ENCODE peak calls at places on chromosomes 3 and 15, in nine cellular contexts. X is activated T-helper 1 cell treated with Interleukin-2 at 50 U/mL for 16 hours; J is breast epithelium; T is left ventricle myocardium inferior; N is nucleus accumbens; E is activated effector memory CD4-positive, alpha-beta T cell treated with anti-CD3 and anti-CD28 coated beads, Interleukin-2, amount 50 U/mL, for 16 hours; D is amniotic stem cell; I is fibroblast of mammary gland; R is SW 1271. Y is an unnamed sample.
A peak's percentile ranks its signal among the peaks of the same experiment; 100 is the strongest.

GRCh38 chr3:13073976-13074375 is 747 bp upstream of the IQSEC1 start:
- DNase-seq in E (no peak), N (no peak), R (no peak), D (no peak), X (no peak), T (no peak), J (no peak), I (peak; percentile 5), Y (no peak)

GRCh38 chr3:169847896-169848295 is 21.8 kb downstream of the LRRC31 start:
- DNase-seq in D (no peak), I (no peak), T (no peak), R (no peak), E (no peak), X (no peak), N (no peak), J (no peak), Y (no peak)

GRCh38 chr3:33807190-33807589 is 8.8 kb downstream of the PDCD6IP start:
- DNase-seq in R (no peak), N (no peak), I (no peak), X (no peak), E (no peak), D (no peak), J (no peak), T (peak; percentile 27), Y (no peak)

GRCh38 chr3:178152010-178152409 is 384.2 kb upstream of the KCNMB2 start:
- DNase-seq in J (no peak), T (no peak), N (no peak), X (no peak), D (no peak), R (no peak), E (no peak), I (no peak), Y (no peak)

GRCh38 chr3:30954431-30954830 is 60.0 kb upstream of the GADL1 start:
- DNase-seq in N (no peak), D (no peak), I (no peak), J (no peak), R (no peak), X (no peak), T (no peak), E (no peak), Y (no peak)

GRCh38 chr3:141060287-141060686 is 9.1 kb downstream of the SPSB4 start:
- DNase-seq in D (no peak), J (no peak), T (no peak), X (no peak), I (no peak), R (no peak), N (no peak), E (no peak), Y (no peak)

GRCh38 chr3:101521251-101521701 is 8.3 kb upstream of the SENP7 start:
- DNase-seq in R (no peak), E (no peak), I (no peak), J (no peak), D (no peak), X (no peak), N (no peak), T (no peak), Y (no peak)

GRCh38 chr15:31605467-31605931 is 278.9 kb downstream of the KLF13 start:
- DNase-seq in I (peak; percentile 25), E (no peak), N (no peak), X (no peak), R (no peak), T (no peak), D (peak; percentile 9), J (no peak), Y (peak; percentile 63)

GRCh38 chr15:51377038-51377761 is 35.7 kb downstream of the GLDN start:
- DNase-seq in T (no peak), X (no peak), I (peak; percentile 89), N (no peak), R (no peak), D (no peak), E (no peak), J (no peak), Y (peak; percentile 72)

GRCh38 chr3:66638717-66639116 is 137.9 kb upstream of the LRIG1 start:
- DNase-seq in T (no peak), N (no peak), R (no peak), E (no peak), J (no peak), D (no peak), I (no peak), X (no peak), Y (no peak)

GRCh38 chr15:35690698-35691116 is 144.7 kb upstream of the DPH6 start:
- DNase-seq in D (no peak), T (no peak), I (peak; percentile 94), R (no peak), J (no peak), N (no peak), E (no peak), X (no peak), Y (no peak)

GRCh38 chr3:170178631-170179030 is 2.9 kb downstream of the PHC3 start:
- DNase-seq in D (no peak), J (no peak), T (no peak), X (peak; percentile 23), I (no peak), R (no peak), E (peak; percentile 80), N (no peak), Y (no peak)

GRCh38 chr3:172083995-172084409 is 44.6 kb downstream of the FNDC3B start:
- DNase-seq in N (no peak), J (no peak), I (no peak), E (no peak), R (no peak), D (no peak), T (no peak), X (no peak), Y (no peak)

GRCh38 chr3:61875073-61875472 is 313.7 kb downstream of the PTPRG start:
- DNase-seq in I (no peak), R (no peak), X (no peak), T (no peak), N (no peak), J (no peak), D (no peak), E (no peak), Y (no peak)

GRCh38 chr3:171646357-171647133 is 163.7 kb downstream of the PLD1 start:
- DNase-seq in D (no peak), T (no peak), J (no peak), R (peak; percentile 65), X (no peak), E (no peak), N (no peak), I (peak; percentile 79), Y (no peak)

GRCh38 chr15:33292718-33293307 is 18.0 kb upstream of the RYR3 start:
- DNase-seq in X (no peak), T (no peak), J (no peak), I (peak; percentile 59), D (peak; percentile 46), E (peak; percentile 69), N (peak; percentile 40), R (peak; percentile 44), Y (peak; percentile 56)

GRCh38 chr15:29731865-29732264 is 90.4 kb downstream of the TJP1 start:
- DNase-seq in D (no peak), R (no peak), T (no peak), N (no peak), J (no peak), E (no peak), X (no peak), I (no peak), Y (peak; percentile 66)

GRCh38 chr3:129398803-129399144 is 29.7 kb downstream of the EFCAB12 start:
- DNase-seq in R (no peak), E (peak; percentile 69), D (no peak), T (no peak), N (no peak), I (peak; percentile 27), J (no peak), X (no peak), Y (no peak)

GRCh38 chr15:70669966-70670658 is 93.2 kb downstream of the UACA start:
- DNase-seq in X (no peak), N (no peak), T (peak; percentile 42), J (no peak), I (no peak), D (no peak), E (no peak), R (no peak), Y (no peak)

GRCh38 chr3:126959921-126960603 is 22.9 kb upstream of the PLXNA1 start:
- DNase-seq in X (no peak), D (peak; percentile 51), N (no peak), E (no peak), J (peak; percentile 60), R (no peak), T (peak; percentile 9), I (peak; percentile 80), Y (peak; percentile 77)